ENCODE peak calls at places on chromosome 17, in five cellular contexts. One of them, this sample, is unnamed.

GRCh38 chr17:50211249-50212120 is 10.1 kb upstream of the COL1A1 start:
- DNase-seq in mucosa of descending colon: no peak
- DNase-seq in foreskin fibroblast: peak; percentile 77
- DNase-seq in GM23248: peak; percentile 87
- DNase-seq in cardiac muscle cell: peak; percentile 64
- DNase-seq in this sample: no peak

GRCh38 chr17:64784353-64784798 is 122.3 kb upstream of the SMURF2 start:
- DNase-seq in mucosa of descending colon: no peak
- DNase-seq in cardiac muscle cell: no peak
- DNase-seq in GM23248: no peak
- DNase-seq in foreskin fibroblast: no peak
- DNase-seq in this sample: no peak

GRCh38 chr17:32349503-32349853 is 479 bp upstream of the ZNF207 start:
- DNase-seq in cardiac muscle cell: peak; percentile 25
- DNase-seq in GM23248: peak; percentile 45
- DNase-seq in foreskin fibroblast: peak; percentile 26
- DNase-seq in mucosa of descending colon: peak; percentile 42
- DNase-seq in this sample: no peak

GRCh38 chr17:79011451-79012147 is 2.0 kb upstream of the CANT1 start:
- DNase-seq in mucosa of descending colon: no peak
- DNase-seq in GM23248: peak; percentile 52
- DNase-seq in cardiac muscle cell: peak; percentile 75
- DNase-seq in foreskin fibroblast: peak; percentile 93
- DNase-seq in this sample: peak; percentile 63

GRCh38 chr17:50465171-50465570 is 3.5 kb downstream of the CHAD start:
- DNase-seq in GM23248: no peak
- DNase-seq in foreskin fibroblast: no peak
- DNase-seq in mucosa of descending colon: no peak
- DNase-seq in cardiac muscle cell: no peak
- DNase-seq in this sample: no peak

GRCh38 chr17:28686296-28686695 is 24.3 kb downstream of the SUPT6H start:
- DNase-seq in cardiac muscle cell: no peak
- DNase-seq in GM23248: no peak
- DNase-seq in foreskin fibroblast: no peak
- DNase-seq in mucosa of descending colon: no peak
- DNase-seq in this sample: no peak

GRCh38 chr17:68437979-68438877 is 19.1 kb downstream of the WIPI1 start:
- DNase-seq in GM23248: peak; percentile 17
- DNase-seq in foreskin fibroblast: peak; percentile 27
- DNase-seq in cardiac muscle cell: peak; percentile 61
- DNase-seq in mucosa of descending colon: peak; percentile 73
- DNase-seq in this sample: no peak

GRCh38 chr17:39399792-39400191 is 1.6 kb downstream of the FBXL20 start:
- DNase-seq in foreskin fibroblast: no peak
- DNase-seq in GM23248: no peak
- DNase-seq in cardiac muscle cell: no peak
- DNase-seq in mucosa of descending colon: no peak
- DNase-seq in this sample: no peak

GRCh38 chr17:77579131-77579530 is 379.4 kb upstream of the TNRC6C start:
- DNase-seq in foreskin fibroblast: no peak
- DNase-seq in GM23248: no peak
- DNase-seq in cardiac muscle cell: no peak
- DNase-seq in mucosa of descending colon: peak; percentile 4
- DNase-seq in this sample: no peak

GRCh38 chr17:69773081-69773480 is 301.9 kb upstream of the KCNJ16 start:
- DNase-seq in GM23248: no peak
- DNase-seq in mucosa of descending colon: no peak
- DNase-seq in foreskin fibroblast: peak; percentile 23
- DNase-seq in cardiac muscle cell: no peak
- DNase-seq in this sample: peak; percentile 64

GRCh38 chr17:81991684-81992513 is 14.5 kb downstream of the ASPSCR1 start:
- DNase-seq in mucosa of descending colon: peak; percentile 92
- DNase-seq in cardiac muscle cell: peak; percentile 60
- DNase-seq in GM23248: peak; percentile 89
- DNase-seq in foreskin fibroblast: peak; percentile 91
- DNase-seq in this sample: peak; percentile 81

GRCh38 chr17:50022463-50023130 is 27.6 kb upstream of the DLX3 start:
- DNase-seq in GM23248: no peak
- DNase-seq in cardiac muscle cell: no peak
- DNase-seq in foreskin fibroblast: no peak
- DNase-seq in mucosa of descending colon: no peak
- DNase-seq in this sample: no peak

GRCh38 chr17:63488851-63489250 is 12.0 kb downstream of the ACE start:
- DNase-seq in foreskin fibroblast: no peak
- DNase-seq in mucosa of descending colon: no peak
- DNase-seq in cardiac muscle cell: no peak
- DNase-seq in GM23248: no peak
- DNase-seq in this sample: no peak

GRCh38 chr17:32553168-32553567 is 66.4 kb downstream of the CDK5R1 start:
- DNase-seq in foreskin fibroblast: no peak
- DNase-seq in cardiac muscle cell: no peak
- DNase-seq in mucosa of descending colon: no peak
- DNase-seq in GM23248: no peak
- DNase-seq in this sample: no peak

GRCh38 chr17:7832431-7832830 is 1.6 kb upstream of the KDM6B start:
- DNase-seq in GM23248: no peak
- DNase-seq in mucosa of descending colon: no peak
- DNase-seq in cardiac muscle cell: no peak
- DNase-seq in foreskin fibroblast: no peak
- DNase-seq in this sample: no peak

GRCh38 chr17:81391964-81392908 is 3.0 kb upstream of the BAHCC1 start:
- DNase-seq in cardiac muscle cell: peak; percentile 90
- DNase-seq in mucosa of descending colon: no peak
- DNase-seq in foreskin fibroblast: peak; percentile 80
- DNase-seq in GM23248: peak; percentile 69
- DNase-seq in this sample: no peak

GRCh38 chr17:70110443-70110880 is 35.4 kb downstream of the KCNJ16 start:
- DNase-seq in cardiac muscle cell: peak; percentile 47
- DNase-seq in GM23248: peak; percentile 4
- DNase-seq in mucosa of descending colon: no peak
- DNase-seq in foreskin fibroblast: peak; percentile 65
- DNase-seq in this sample: no peak

GRCh38 chr17:6077746-6078145 is 7.6 kb downstream of the WSCD1 start:
- DNase-seq in mucosa of descending colon: no peak
- DNase-seq in foreskin fibroblast: no peak
- DNase-seq in cardiac muscle cell: no peak
- DNase-seq in GM23248: no peak
- DNase-seq in this sample: no peak

GRCh38 chr17:606501-607243 is 108.0 kb downstream of the VPS53 start:
- DNase-seq in mucosa of descending colon: no peak
- DNase-seq in GM23248: peak; percentile 21
- DNase-seq in foreskin fibroblast: peak; percentile 26
- DNase-seq in cardiac muscle cell: peak; percentile 44
- DNase-seq in this sample: no peak

GRCh38 chr17:604719-605118 is 109.9 kb downstream of the VPS53 start:
- DNase-seq in cardiac muscle cell: no peak
- DNase-seq in GM23248: peak; percentile 46
- DNase-seq in foreskin fibroblast: peak; percentile 48
- DNase-seq in mucosa of descending colon: no peak
- DNase-seq in this sample: no peak

GRCh38 chr17:610285-610684 is 104.4 kb downstream of the VPS53 start:
- DNase-seq in foreskin fibroblast: no peak
- DNase-seq in GM23248: no peak
- DNase-seq in mucosa of descending colon: no peak
- DNase-seq in cardiac muscle cell: no peak
- DNase-seq in this sample: no peak

GRCh38 chr17:608911-609882 is 105.4 kb downstream of the VPS53 start:
- DNase-seq in foreskin fibroblast: peak; percentile 74
- DNase-seq in mucosa of descending colon: no peak
- DNase-seq in cardiac muscle cell: no peak
- DNase-seq in GM23248: peak; percentile 9
- DNase-seq in this sample: no peak

DNA sequence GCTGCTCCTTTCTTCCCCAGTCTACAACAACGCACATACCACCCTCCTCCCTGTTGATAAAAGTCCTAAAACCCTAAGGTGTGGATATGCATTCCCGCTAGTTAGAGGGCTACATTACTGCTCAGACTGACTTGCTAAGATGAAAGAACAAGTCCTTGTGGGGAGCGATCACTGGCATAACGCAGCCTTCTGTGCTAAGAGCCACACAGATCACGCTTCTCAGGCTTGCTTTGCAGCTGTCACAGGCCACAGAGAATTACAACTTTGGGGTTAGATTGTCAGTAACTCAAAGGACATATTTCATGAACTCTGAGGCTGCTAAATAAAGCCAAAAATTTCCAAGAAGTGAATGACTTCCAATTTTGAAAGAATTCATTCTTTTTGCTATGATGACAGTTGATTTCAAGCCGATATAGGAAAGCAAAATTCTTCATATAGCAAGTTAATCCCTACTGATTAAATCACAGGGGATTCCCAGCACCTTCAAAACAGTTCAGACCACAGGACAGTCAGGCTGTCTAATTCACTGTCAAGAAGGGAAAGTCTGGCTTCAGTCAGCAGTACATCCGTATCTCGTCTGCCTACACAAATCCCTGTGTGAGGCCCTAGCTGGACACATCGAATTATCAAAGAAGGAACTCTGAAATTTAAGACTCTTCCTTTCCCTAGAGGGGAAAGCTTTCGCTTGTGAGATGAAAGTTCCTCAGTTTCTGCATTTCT is 107.1 kb downstream of the VPS53 start:
- DNase-seq in GM23248: no peak
- DNase-seq in mucosa of descending colon: no peak
- DNase-seq in cardiac muscle cell: no peak
- DNase-seq in foreskin fibroblast: no peak
- DNase-seq in this sample: no peak
- H3K4me3 ChIP-seq in GM23248: no peak overlapping the region
- H3K4me3 ChIP-seq in mucosa of descending colon: no peak overlapping the region
- H3K4me3 ChIP-seq in cardiac muscle cell: no peak overlapping the region
- H3K4me3 ChIP-seq in foreskin fibroblast: no peak overlapping the region
- H3K4me3 ChIP-seq in this sample: no peak overlapping the region

GRCh38 chr17:76491271-76492184 is 9.7 kb downstream of the RHBDF2 start:
- DNase-seq in foreskin fibroblast: no peak
- DNase-seq in mucosa of descending colon: peak; percentile 47
- DNase-seq in cardiac muscle cell: no peak
- DNase-seq in GM23248: no peak
- DNase-seq in this sample: no peak
- H3K4me3 ChIP-seq in foreskin fibroblast: no peak overlapping the region
- H3K4me3 ChIP-seq in mucosa of descending colon: no peak overlapping the region
- H3K4me3 ChIP-seq in cardiac muscle cell: no peak overlapping the region
- H3K4me3 ChIP-seq in GM23248: no peak overlapping the region
- H3K4me3 ChIP-seq in this sample: no peak overlapping the region

GRCh38 chr17:57746221-57746620 is 1.1 kb upstream of the CCDC182 start:
- DNase-seq in foreskin fibroblast: no peak
- DNase-seq in cardiac muscle cell: no peak
- DNase-seq in mucosa of descending colon: no peak
- DNase-seq in GM23248: no peak
- DNase-seq in this sample: no peak

GRCh38 chr17:57744195-57745170 is 616 bp downstream of the CCDC182 start:
- DNase-seq in mucosa of descending colon: no peak
- DNase-seq in cardiac muscle cell: no peak
- DNase-seq in GM23248: no peak
- DNase-seq in foreskin fibroblast: no peak
- DNase-seq in this sample: no peak

GRCh38 chr17:57749701-57750100 is 4.6 kb upstream of the CCDC182 start:
- DNase-seq in mucosa of descending colon: no peak
- DNase-seq in cardiac muscle cell: no peak
- DNase-seq in GM23248: no peak
- DNase-seq in foreskin fibroblast: no peak
- DNase-seq in this sample: no peak

GRCh38 chr17:57747221-57748017 is 2.3 kb upstream of the CCDC182 start:
- DNase-seq in GM23248: peak; percentile 74
- DNase-seq in cardiac muscle cell: peak; percentile 78
- DNase-seq in foreskin fibroblast: peak; percentile 82
- DNase-seq in mucosa of descending colon: no peak
- DNase-seq in this sample: peak; percentile 40

DNA sequence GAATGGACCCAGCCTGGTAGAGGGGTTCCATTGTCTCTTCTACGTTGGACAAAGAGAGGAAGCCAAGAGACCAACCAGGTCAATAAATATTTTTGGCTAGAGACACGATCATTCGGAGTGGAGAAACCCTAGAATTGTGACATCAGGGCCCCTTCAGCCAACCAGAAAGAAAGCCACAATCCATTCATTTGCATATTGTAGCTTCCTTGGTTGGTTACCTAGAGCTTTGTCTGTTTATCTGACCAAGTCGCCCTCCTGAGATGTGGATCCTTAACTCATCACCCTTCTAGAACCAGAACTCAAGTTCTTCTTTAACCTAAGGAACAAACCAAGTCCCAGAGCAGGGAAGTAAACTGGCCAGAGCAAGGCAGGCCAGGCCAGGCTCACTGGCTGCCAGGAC is at the start of gene CCDC182:
- DNase-seq in cardiac muscle cell: no peak
- DNase-seq in foreskin fibroblast: no peak
- DNase-seq in mucosa of descending colon: no peak
- DNase-seq in GM23248: no peak
- DNase-seq in this sample: no peak
- H3K4me3 ChIP-seq in cardiac muscle cell: no peak within 1 kb of the TSS
- H3K4me3 ChIP-seq in foreskin fibroblast: no peak within 1 kb of the TSS
- H3K4me3 ChIP-seq in mucosa of descending colon: no peak within 1 kb of the TSS
- H3K4me3 ChIP-seq in GM23248: no peak within 1 kb of the TSS
- H3K4me3 ChIP-seq in this sample: no peak within 1 kb of the TSS

GRCh38 chr17:10046259-10046658 is 141.2 kb upstream of the RCVRN start:
- DNase-seq in GM23248: no peak
- DNase-seq in foreskin fibroblast: no peak
- DNase-seq in cardiac muscle cell: no peak
- DNase-seq in mucosa of descending colon: no peak
- DNase-seq in this sample: no peak
- H3K4me3 ChIP-seq in GM23248: no peak overlapping the region
- H3K4me3 ChIP-seq in foreskin fibroblast: no peak overlapping the region
- H3K4me3 ChIP-seq in cardiac muscle cell: no peak overlapping the region
- H3K4me3 ChIP-seq in mucosa of descending colon: no peak overlapping the region
- H3K4me3 ChIP-seq in this sample: no peak overlapping the region

This sample was measured in mammary epithelial cell.